ENCODE peak calls at places on chromosome 20, in eight cellular contexts. One of them, this sample, is unnamed.

GRCh38 chr20:58231678-58232077 is 3.2 kb upstream of the ANKRD60 start:
- DNase-seq in NCI-H2171 treated with DMSO at 0.1 percent for 48 hours: peak; percentile 51
- DNase-seq in stimulated activated CD8-positive, alpha-beta memory T cell treated with anti-CD3 and anti-CD28 coated beads, Interleukin-15, amount 100 ng/mL, for 4 hours: no peak
- DNase-seq in central memory CD8-positive, alpha-beta T cell: no peak
- DNase-seq in HS-5: no peak
- DNase-seq in activated naive CD4-positive, alpha-beta T cell treated with Interleukin-2 at 50 U/mL for 16 hours: no peak
- DNase-seq in HuH-7: no peak
- DNase-seq in fibroblast of the aortic adventitia: peak; percentile 49
- DNase-seq in this sample: no peak

GRCh38 chr20:23245553-23246128 is 105.0 kb upstream of the NXT1 start:
- DNase-seq in activated naive CD4-positive, alpha-beta T cell treated with Interleukin-2 at 50 U/mL for 16 hours: no peak
- DNase-seq in NCI-H2171 treated with DMSO at 0.1 percent for 48 hours: no peak
- DNase-seq in HS-5: no peak
- DNase-seq in central memory CD8-positive, alpha-beta T cell: no peak
- DNase-seq in HuH-7: peak; percentile 55
- DNase-seq in stimulated activated CD8-positive, alpha-beta memory T cell treated with anti-CD3 and anti-CD28 coated beads, Interleukin-15, amount 100 ng/mL, for 4 hours: no peak
- DNase-seq in fibroblast of the aortic adventitia: peak; percentile 51
- DNase-seq in this sample: no peak

GRCh38 chr20:31644701-31645100 is 7.0 kb downstream of the COX4I2 start:
- DNase-seq in activated naive CD4-positive, alpha-beta T cell treated with Interleukin-2 at 50 U/mL for 16 hours: no peak
- DNase-seq in HuH-7: no peak
- DNase-seq in central memory CD8-positive, alpha-beta T cell: no peak
- DNase-seq in stimulated activated CD8-positive, alpha-beta memory T cell treated with anti-CD3 and anti-CD28 coated beads, Interleukin-15, amount 100 ng/mL, for 4 hours: no peak
- DNase-seq in fibroblast of the aortic adventitia: no peak
- DNase-seq in NCI-H2171 treated with DMSO at 0.1 percent for 48 hours: peak; percentile 33
- DNase-seq in HS-5: no peak
- DNase-seq in this sample: no peak

GRCh38 chr20:10253750-10254149 is 35.1 kb downstream of the SNAP25 start:
- DNase-seq in HS-5: no peak
- DNase-seq in NCI-H2171 treated with DMSO at 0.1 percent for 48 hours: peak; percentile 85
- DNase-seq in HuH-7: no peak
- DNase-seq in central memory CD8-positive, alpha-beta T cell: no peak
- DNase-seq in stimulated activated CD8-positive, alpha-beta memory T cell treated with anti-CD3 and anti-CD28 coated beads, Interleukin-15, amount 100 ng/mL, for 4 hours: no peak
- DNase-seq in activated naive CD4-positive, alpha-beta T cell treated with Interleukin-2 at 50 U/mL for 16 hours: no peak
- DNase-seq in fibroblast of the aortic adventitia: no peak
- DNase-seq in this sample: no peak

GRCh38 chr20:58850693-58851174 is at the start of gene GNAS-AS1:
- DNase-seq in central memory CD8-positive, alpha-beta T cell: peak; percentile 56
- DNase-seq in activated naive CD4-positive, alpha-beta T cell treated with Interleukin-2 at 50 U/mL for 16 hours: peak; percentile 83
- DNase-seq in fibroblast of the aortic adventitia: peak; percentile 88
- DNase-seq in HuH-7: peak; percentile 96
- DNase-seq in stimulated activated CD8-positive, alpha-beta memory T cell treated with anti-CD3 and anti-CD28 coated beads, Interleukin-15, amount 100 ng/mL, for 4 hours: peak; percentile 65
- DNase-seq in HS-5: no peak
- DNase-seq in NCI-H2171 treated with DMSO at 0.1 percent for 48 hours: peak; percentile 72
- DNase-seq in this sample: peak; percentile 61

GRCh38 chr20:9206486-9206885 is 137.6 kb downstream of the PLCB4 start:
- DNase-seq in stimulated activated CD8-positive, alpha-beta memory T cell treated with anti-CD3 and anti-CD28 coated beads, Interleukin-15, amount 100 ng/mL, for 4 hours: no peak
- DNase-seq in central memory CD8-positive, alpha-beta T cell: no peak
- DNase-seq in activated naive CD4-positive, alpha-beta T cell treated with Interleukin-2 at 50 U/mL for 16 hours: no peak
- DNase-seq in NCI-H2171 treated with DMSO at 0.1 percent for 48 hours: peak; percentile 61
- DNase-seq in fibroblast of the aortic adventitia: no peak
- DNase-seq in HuH-7: no peak
- DNase-seq in HS-5: no peak
- DNase-seq in this sample: no peak

GRCh38 chr20:47713941-47714450 is 71.3 kb downstream of the SULF2 start:
- DNase-seq in activated naive CD4-positive, alpha-beta T cell treated with Interleukin-2 at 50 U/mL for 16 hours: no peak
- DNase-seq in HuH-7: no peak
- DNase-seq in HS-5: no peak
- DNase-seq in fibroblast of the aortic adventitia: peak; percentile 17
- DNase-seq in central memory CD8-positive, alpha-beta T cell: no peak
- DNase-seq in stimulated activated CD8-positive, alpha-beta memory T cell treated with anti-CD3 and anti-CD28 coated beads, Interleukin-15, amount 100 ng/mL, for 4 hours: no peak
- DNase-seq in NCI-H2171 treated with DMSO at 0.1 percent for 48 hours: no peak
- DNase-seq in this sample: no peak

GRCh38 chr20:11502051-11502450 is 415.6 kb upstream of the BTBD3 start:
- DNase-seq in fibroblast of the aortic adventitia: peak; percentile 42
- DNase-seq in activated naive CD4-positive, alpha-beta T cell treated with Interleukin-2 at 50 U/mL for 16 hours: no peak
- DNase-seq in NCI-H2171 treated with DMSO at 0.1 percent for 48 hours: no peak
- DNase-seq in HS-5: no peak
- DNase-seq in stimulated activated CD8-positive, alpha-beta memory T cell treated with anti-CD3 and anti-CD28 coated beads, Interleukin-15, amount 100 ng/mL, for 4 hours: no peak
- DNase-seq in HuH-7: no peak
- DNase-seq in central memory CD8-positive, alpha-beta T cell: no peak
- DNase-seq in this sample: no peak

GRCh38 chr20:49052334-49052733 is 6.2 kb downstream of the CSE1L start:
- DNase-seq in fibroblast of the aortic adventitia: no peak
- DNase-seq in HS-5: no peak
- DNase-seq in NCI-H2171 treated with DMSO at 0.1 percent for 48 hours: no peak
- DNase-seq in HuH-7: peak; percentile 37
- DNase-seq in central memory CD8-positive, alpha-beta T cell: no peak
- DNase-seq in activated naive CD4-positive, alpha-beta T cell treated with Interleukin-2 at 50 U/mL for 16 hours: no peak
- DNase-seq in stimulated activated CD8-positive, alpha-beta memory T cell treated with anti-CD3 and anti-CD28 coated beads, Interleukin-15, amount 100 ng/mL, for 4 hours: no peak
- DNase-seq in this sample: no peak